ENCODE peak calls at places on chromosomes 4 and X, in seven cellular contexts. T, R, O, Q, S, L and B are unnamed samples.
A peak's percentile ranks its signal among the peaks of the same experiment; 100 is the strongest.

GRCh38 chrX:112614640-112615039 is 65.1 kb downstream of the LHFPL1 start:
- DNase-seq in S (no peak), T (no peak), Q (no peak), O (no peak), R (peak; percentile 0), L (no peak), B (no peak)

GRCh38 chrX:38807873-38808272 is 6.6 kb downstream of the MID1IP1 start:
- DNase-seq in O (no peak), T (no peak), Q (no peak), R (no peak), L (no peak), S (no peak), B (no peak)

GRCh38 chrX:39011454-39012204 is 210.4 kb downstream of the MID1IP1 start:
- DNase-seq in L (no peak), T (no peak), O (no peak), S (no peak), Q (no peak), R (no peak), B (no peak)

GRCh38 chrX:132876509-132876837 is 82.0 kb downstream of the HS6ST2 start:
- DNase-seq in S (no peak), T (no peak), Q (no peak), L (no peak), R (no peak), O (no peak), B (no peak)

GRCh38 chr4:110586137-110586850 is 36.6 kb downstream of the PITX2 start:
- DNase-seq in O (no peak), R (no peak), L (peak; percentile 3), S (no peak), T (no peak), Q (no peak), B (no peak)

GRCh38 chrX:113551919-113552318 is 711.3 kb upstream of the AMOT start:
- DNase-seq in R (no peak), T (no peak), L (no peak), S (no peak), O (no peak), Q (no peak), B (no peak)

GRCh38 chr4:139901516-139902327 is 236.1 kb downstream of the MGST2 start:
- DNase-seq in T (no peak), L (no peak), R (no peak), O (no peak), Q (no peak), S (no peak), B (no peak)

GRCh38 chr4:183136880-183137279 is 37.8 kb downstream of the WWC2 start:
- DNase-seq in S (no peak), R (no peak), Q (no peak), T (no peak), L (no peak), O (no peak), B (no peak)

GRCh38 chrX:1093112-1093511 is 119.3 kb downstream of the CRLF2 start:
- DNase-seq in S (peak; percentile 3), Q (peak; percentile 22), R (no peak), T (peak; percentile 15), O (no peak), L (no peak), B (no peak)

GRCh38 chr4:69849969-69850368 is 10.0 kb downstream of the SULT1E1 start:
- DNase-seq in R (no peak), Q (no peak), T (no peak), O (no peak), S (no peak), L (no peak), B (no peak)